ENCODE peak calls at places on chromosomes 5 and 9, in nine cellular contexts. One of them, this sample, is unnamed.

GRCh38 chr9:92385474-92385873 is 18.9 kb downstream of the OGN start:
- DNase-seq in coronary artery: no peak
- DNase-seq in BJ: no peak
- DNase-seq in AG09319: no peak
- DNase-seq in OCI-LY7: no peak
- DNase-seq in body of pancreas: no peak
- DNase-seq in kidney tubule cell: no peak
- DNase-seq in SW 1271: no peak
- DNase-seq in AG04449: no peak
- DNase-seq in this sample: no peak

GRCh38 chr9:19102181-19102630 is 498 bp downstream of the HAUS6 start:
- DNase-seq in coronary artery: no peak
- DNase-seq in BJ: no peak
- DNase-seq in AG09319: no peak
- DNase-seq in OCI-LY7: peak
- DNase-seq in body of pancreas: peak
- DNase-seq in kidney tubule cell: peak
- DNase-seq in SW 1271: peak
- DNase-seq in AG04449: no peak
- DNase-seq in this sample: no peak

GRCh38 chr9:4021621-4022213 is 278.2 kb downstream of the GLIS3 start:
- DNase-seq in coronary artery: no peak
- DNase-seq in BJ: no peak
- DNase-seq in AG09319: no peak
- DNase-seq in OCI-LY7: no peak
- DNase-seq in body of pancreas: no peak
- DNase-seq in kidney tubule cell: peak
- DNase-seq in SW 1271: no peak
- DNase-seq in AG04449: no peak
- DNase-seq in this sample: no peak

GRCh38 chr9:32423371-32423770 is 38.9 kb downstream of the ACO1 start:
- DNase-seq in coronary artery: no peak
- DNase-seq in BJ: no peak
- DNase-seq in AG09319: no peak
- DNase-seq in OCI-LY7: no peak
- DNase-seq in body of pancreas: no peak
- DNase-seq in kidney tubule cell: peak
- DNase-seq in SW 1271: peak
- DNase-seq in AG04449: peak
- DNase-seq in this sample: no peak

GRCh38 chr5:135309391-135310327 is 89.4 kb downstream of the MACROH2A1 start:
- DNase-seq in coronary artery: no peak
- DNase-seq in BJ: peak
- DNase-seq in AG09319: no peak
- DNase-seq in OCI-LY7: no peak
- DNase-seq in body of pancreas: no peak
- DNase-seq in kidney tubule cell: no peak
- DNase-seq in SW 1271: no peak
- DNase-seq in AG04449: no peak
- DNase-seq in this sample: no peak

GRCh38 chr9:130765135-130766030 is 69.7 kb upstream of the ABL1 start:
- DNase-seq in coronary artery: no peak
- DNase-seq in BJ: no peak
- DNase-seq in AG09319: no peak
- DNase-seq in OCI-LY7: no peak
- DNase-seq in body of pancreas: no peak
- DNase-seq in kidney tubule cell: no peak
- DNase-seq in SW 1271: no peak
- DNase-seq in AG04449: no peak
- DNase-seq in this sample: no peak

GRCh38 chr9:130345993-130346385 is 80.4 kb downstream of the HMCN2 start:
- DNase-seq in coronary artery: no peak
- DNase-seq in BJ: no peak
- DNase-seq in AG09319: no peak
- DNase-seq in OCI-LY7: no peak
- DNase-seq in body of pancreas: no peak
- DNase-seq in kidney tubule cell: no peak
- DNase-seq in SW 1271: no peak
- DNase-seq in AG04449: no peak
- DNase-seq in this sample: no peak

GRCh38 chr9:14661421-14662059 is 31.7 kb downstream of the ZDHHC21 start:
- DNase-seq in coronary artery: no peak
- DNase-seq in BJ: no peak
- DNase-seq in AG09319: no peak
- DNase-seq in OCI-LY7: peak
- DNase-seq in body of pancreas: no peak
- DNase-seq in kidney tubule cell: peak
- DNase-seq in SW 1271: no peak
- DNase-seq in AG04449: no peak
- DNase-seq in this sample: no peak

GRCh38 chr5:112738180-112738560 is 485 bp downstream of the APC start:
- DNase-seq in coronary artery: no peak
- DNase-seq in BJ: no peak
- DNase-seq in AG09319: no peak
- DNase-seq in OCI-LY7: peak
- DNase-seq in body of pancreas: no peak
- DNase-seq in kidney tubule cell: peak
- DNase-seq in SW 1271: no peak
- DNase-seq in AG04449: no peak
- DNase-seq in this sample: no peak

GRCh38 chr9:82491604-82492003 is 503.0 kb downstream of the SPATA31D1 start:
- DNase-seq in coronary artery: no peak
- DNase-seq in BJ: no peak
- DNase-seq in AG09319: no peak
- DNase-seq in OCI-LY7: no peak
- DNase-seq in body of pancreas: no peak
- DNase-seq in kidney tubule cell: no peak
- DNase-seq in SW 1271: no peak
- DNase-seq in AG04449: no peak
- DNase-seq in this sample: no peak

GRCh38 chr5:155264809-155265208 is 251.3 kb downstream of the KIF4B start:
- DNase-seq in coronary artery: no peak
- DNase-seq in BJ: no peak
- DNase-seq in AG09319: no peak
- DNase-seq in OCI-LY7: no peak
- DNase-seq in body of pancreas: no peak
- DNase-seq in kidney tubule cell: no peak
- DNase-seq in SW 1271: no peak
- DNase-seq in AG04449: no peak
- DNase-seq in this sample: no peak

GRCh38 chr9:76465442-76466298 is 6.7 kb downstream of the GCNT1 start:
- DNase-seq in coronary artery: no peak
- DNase-seq in BJ: no peak
- DNase-seq in AG09319: no peak
- DNase-seq in OCI-LY7: peak
- DNase-seq in body of pancreas: no peak
- DNase-seq in kidney tubule cell: no peak
- DNase-seq in SW 1271: no peak
- DNase-seq in AG04449: no peak
- DNase-seq in this sample: no peak

GRCh38 chr5:158451203-158451982 is 592.4 kb upstream of the CLINT1 start:
- DNase-seq in coronary artery: no peak
- DNase-seq in BJ: no peak
- DNase-seq in AG09319: peak
- DNase-seq in OCI-LY7: no peak
- DNase-seq in body of pancreas: peak
- DNase-seq in kidney tubule cell: peak
- DNase-seq in SW 1271: no peak
- DNase-seq in AG04449: no peak
- DNase-seq in this sample: peak

GRCh38 chr9:1005043-1005667 is 28.7 kb downstream of the DMRT3 start:
- DNase-seq in coronary artery: no peak
- DNase-seq in BJ: no peak
- DNase-seq in AG09319: peak
- DNase-seq in OCI-LY7: peak
- DNase-seq in body of pancreas: peak
- DNase-seq in kidney tubule cell: peak
- DNase-seq in SW 1271: peak
- DNase-seq in AG04449: peak
- DNase-seq in this sample: no peak

GRCh38 chr9:98708933-98709911 is at the start of gene GABBR2:
- DNase-seq in coronary artery: no peak
- DNase-seq in BJ: no peak
- DNase-seq in AG09319: no peak
- DNase-seq in OCI-LY7: no peak
- DNase-seq in body of pancreas: no peak
- DNase-seq in kidney tubule cell: peak
- DNase-seq in SW 1271: no peak
- DNase-seq in AG04449: no peak
- DNase-seq in this sample: no peak

GRCh38 chr5:59357421-59357977 is 536.0 kb downstream of the PDE4D start:
- DNase-seq in coronary artery: no peak
- DNase-seq in BJ: no peak
- DNase-seq in AG09319: no peak
- DNase-seq in OCI-LY7: no peak
- DNase-seq in body of pancreas: no peak
- DNase-seq in kidney tubule cell: no peak
- DNase-seq in SW 1271: no peak
- DNase-seq in AG04449: no peak
- DNase-seq in this sample: no peak

GRCh38 chr5:72653586-72653985 is 146.4 kb upstream of the ZNF366 start:
- DNase-seq in coronary artery: no peak
- DNase-seq in BJ: no peak
- DNase-seq in AG09319: no peak
- DNase-seq in OCI-LY7: no peak
- DNase-seq in body of pancreas: no peak
- DNase-seq in kidney tubule cell: no peak
- DNase-seq in SW 1271: no peak
- DNase-seq in AG04449: no peak
- DNase-seq in this sample: no peak

GRCh38 chr5:42858709-42859108 is 47.0 kb upstream of the SELENOP start:
- DNase-seq in coronary artery: no peak
- DNase-seq in BJ: no peak
- DNase-seq in AG09319: no peak
- DNase-seq in OCI-LY7: no peak
- DNase-seq in body of pancreas: no peak
- DNase-seq in kidney tubule cell: no peak
- DNase-seq in SW 1271: no peak
- DNase-seq in AG04449: no peak
- DNase-seq in this sample: no peak

GRCh38 chr5:172802585-172803176 is 31.4 kb upstream of the ERGIC1 start:
- DNase-seq in coronary artery: no peak
- DNase-seq in BJ: no peak
- DNase-seq in AG09319: no peak
- DNase-seq in OCI-LY7: no peak
- DNase-seq in body of pancreas: no peak
- DNase-seq in kidney tubule cell: no peak
- DNase-seq in SW 1271: no peak
- DNase-seq in AG04449: no peak
- DNase-seq in this sample: no peak

GRCh38 chr9:7983361-7983974 is 183.9 kb upstream of the DMAC1 start:
- DNase-seq in coronary artery: no peak
- DNase-seq in BJ: no peak
- DNase-seq in AG09319: no peak
- DNase-seq in OCI-LY7: no peak
- DNase-seq in body of pancreas: no peak
- DNase-seq in kidney tubule cell: no peak
- DNase-seq in SW 1271: no peak
- DNase-seq in AG04449: no peak
- DNase-seq in this sample: no peak

GRCh38 chr9:33737811-33738606 is 57.4 kb upstream of the PRSS3 start:
- DNase-seq in coronary artery: no peak
- DNase-seq in BJ: no peak
- DNase-seq in AG09319: peak
- DNase-seq in OCI-LY7: peak
- DNase-seq in body of pancreas: peak
- DNase-seq in kidney tubule cell: peak
- DNase-seq in SW 1271: peak
- DNase-seq in AG04449: peak
- DNase-seq in this sample: no peak

GRCh38 chr5:176714067-176714466 is 66.8 kb downstream of the TSPAN17 start:
- DNase-seq in coronary artery: no peak
- DNase-seq in BJ: no peak
- DNase-seq in AG09319: no peak
- DNase-seq in OCI-LY7: no peak
- DNase-seq in body of pancreas: no peak
- DNase-seq in kidney tubule cell: peak
- DNase-seq in SW 1271: no peak
- DNase-seq in AG04449: no peak
- DNase-seq in this sample: no peak

GRCh38 chr5:151675225-151675955 is 11.3 kb downstream of the SPARC start:
- DNase-seq in coronary artery: no peak
- DNase-seq in BJ: no peak
- DNase-seq in AG09319: no peak
- DNase-seq in OCI-LY7: no peak
- DNase-seq in body of pancreas: no peak
- DNase-seq in kidney tubule cell: peak
- DNase-seq in SW 1271: peak
- DNase-seq in AG04449: no peak
- DNase-seq in this sample: no peak

GRCh38 chr5:100505984-100506670 is 29.0 kb upstream of the FAM174A start:
- DNase-seq in coronary artery: no peak
- DNase-seq in BJ: peak
- DNase-seq in AG09319: peak
- DNase-seq in OCI-LY7: no peak
- DNase-seq in body of pancreas: no peak
- DNase-seq in kidney tubule cell: peak
- DNase-seq in SW 1271: peak
- DNase-seq in AG04449: peak
- DNase-seq in this sample: peak

GRCh38 chr9:133580971-133581370 is 28.2 kb downstream of the FAM163B start:
- DNase-seq in coronary artery: no peak
- DNase-seq in BJ: no peak
- DNase-seq in AG09319: no peak
- DNase-seq in OCI-LY7: peak
- DNase-seq in body of pancreas: no peak
- DNase-seq in kidney tubule cell: no peak
- DNase-seq in SW 1271: no peak
- DNase-seq in AG04449: no peak
- DNase-seq in this sample: no peak

GRCh38 chr5:174596429-174596828 is 128.0 kb upstream of the MSX2 start:
- DNase-seq in coronary artery: no peak
- DNase-seq in BJ: no peak
- DNase-seq in AG09319: no peak
- DNase-seq in OCI-LY7: no peak
- DNase-seq in body of pancreas: no peak
- DNase-seq in kidney tubule cell: peak
- DNase-seq in SW 1271: peak
- DNase-seq in AG04449: no peak
- DNase-seq in this sample: no peak

GRCh38 chr9:72836790-72837189 is 116.1 kb downstream of the ALDH1A1 start:
- DNase-seq in coronary artery: no peak
- DNase-seq in BJ: no peak
- DNase-seq in AG09319: no peak
- DNase-seq in OCI-LY7: no peak
- DNase-seq in body of pancreas: no peak
- DNase-seq in kidney tubule cell: no peak
- DNase-seq in SW 1271: no peak
- DNase-seq in AG04449: no peak
- DNase-seq in this sample: no peak

GRCh38 chr5:32990593-32991415 is 279.7 kb downstream of the NPR3 start:
- DNase-seq in coronary artery: no peak
- DNase-seq in BJ: no peak
- DNase-seq in AG09319: no peak
- DNase-seq in OCI-LY7: no peak
- DNase-seq in body of pancreas: no peak
- DNase-seq in kidney tubule cell: no peak
- DNase-seq in SW 1271: no peak
- DNase-seq in AG04449: no peak
- DNase-seq in this sample: no peak

GRCh38 chr5:14716755-14717752 is 52.5 kb downstream of the OTULIN start:
- DNase-seq in coronary artery: peak
- DNase-seq in BJ: no peak
- DNase-seq in AG09319: no peak
- DNase-seq in OCI-LY7: no peak
- DNase-seq in body of pancreas: no peak
- DNase-seq in kidney tubule cell: no peak
- DNase-seq in SW 1271: no peak
- DNase-seq in AG04449: no peak
- DNase-seq in this sample: no peak

GRCh38 chr5:32687167-32687831 is 23.8 kb upstream of the NPR3 start:
- DNase-seq in coronary artery: no peak
- DNase-seq in BJ: no peak
- DNase-seq in AG09319: no peak
- DNase-seq in OCI-LY7: no peak
- DNase-seq in body of pancreas: peak
- DNase-seq in kidney tubule cell: peak
- DNase-seq in SW 1271: no peak
- DNase-seq in AG04449: no peak
- DNase-seq in this sample: no peak